ENCODE peak calls at places on chromosomes 4 and X, in seven cellular contexts. C, V, H, Q, Z, G and X are unnamed samples.

GRCh38 chrX:132876933-132877332 is 81.5 kb downstream of the HS6ST2 start:
- DNase-seq in C (no peak), V (no peak), H (no peak), Q (no peak), Z (no peak), G (no peak), X (no peak)

GRCh38 chrX:16971694-16972093 is 25.2 kb downstream of the REPS2 start:
- DNase-seq in C (no peak), V (no peak), H (no peak), Q (no peak), Z (no peak), G (no peak), X (no peak)

GRCh38 chr4:63693321-63693720 is 715.9 kb downstream of the TECRL start:
- DNase-seq in C (no peak), V (no peak), H (no peak), Q (no peak), Z (no peak), G (no peak), X (no peak)

GRCh38 chr4:30720656-30721352 is 635 bp downstream of the PCDH7 start:
- DNase-seq in C (no peak), V (no peak), H (no peak), Q (peak), Z (no peak), G (peak), X (peak)

GRCh38 chrX:109782994-109783711 is 50.1 kb upstream of the ACSL4 start:
- DNase-seq in C (no peak), V (no peak), H (no peak), Q (no peak), Z (no peak), G (no peak), X (no peak)

GRCh38 chr4:140361099-140361498 is 12.3 kb upstream of the SCOC start:
- DNase-seq in C (no peak), V (no peak), H (no peak), Q (no peak), Z (no peak), G (no peak), X (no peak)

GRCh38 chrX:129823115-129823514 is 20.6 kb downstream of the ZDHHC9 start:
- DNase-seq in C (peak), V (no peak), H (no peak), Q (peak), Z (no peak), G (no peak), X (peak)

GRCh38 chrX:153688534-153688899 is 791 bp downstream of the SLC6A8 start:
- DNase-seq in C (no peak), V (no peak), H (no peak), Q (no peak), Z (no peak), G (no peak), X (no peak)

GRCh38 chrX:14916017-14916674 is 42.9 kb downstream of the MOSPD2 start:
- DNase-seq in C (no peak), V (no peak), H (no peak), Q (peak), Z (no peak), G (no peak), X (no peak)

GRCh38 chr4:111744847-111745246 is 400.4 kb upstream of the FAM241A start:
- DNase-seq in C (no peak), V (no peak), H (no peak), Q (no peak), Z (no peak), G (no peak), X (no peak)

GRCh38 chr4:42371306-42372063 is 25.8 kb upstream of the SHISA3 start:
- DNase-seq in C (peak), V (peak), H (peak), Q (no peak), Z (peak), G (no peak), X (no peak)

GRCh38 chrX:110806145-110806544 is 10.5 kb upstream of the CHRDL1 start:
- DNase-seq in C (no peak), V (no peak), H (no peak), Q (peak), Z (no peak), G (no peak), X (no peak)

GRCh38 chr4:114857831-114858230 is 255.6 kb downstream of the NDST4 start:
- DNase-seq in C (no peak), V (no peak), H (peak), Q (no peak), Z (no peak), G (no peak), X (no peak)

GRCh38 chr4:71494539-71494938 is 155.7 kb downstream of the SLC4A4 start:
- DNase-seq in C (no peak), V (no peak), H (no peak), Q (no peak), Z (no peak), G (no peak), X (no peak)

GRCh38 chr4:76270776-76271175 is 19.3 kb downstream of the FAM47E start:
- DNase-seq in C (no peak), V (no peak), H (peak), Q (no peak), Z (no peak), G (no peak), X (no peak)